ENCODE peak calls at places on chromosome 6, in four cellular contexts. Q, A, F and T are unnamed samples.

GRCh38 chr6:140062042-140063041 is 687.9 kb upstream of the CITED2 start:
- DNase-seq in A (no peak), F (no peak), Q (no peak), T (no peak)

GRCh38 chr6:169816054-169816453 is 64.6 kb downstream of the ERMARD start:
- DNase-seq in F (no peak), A (no peak), Q (no peak), T (no peak)

GRCh38 chr6:37482356-37483292 is 17.1 kb downstream of the CCDC167 start:
- DNase-seq in F (no peak), Q (no peak), A (no peak), T (no peak)

GRCh38 chr6:108797951-108798671 is 50.1 kb upstream of the ARMC2 start:
- DNase-seq in A (no peak), F (no peak), Q (no peak), T (no peak)

GRCh38 chr6:118284736-118285360 is 263.2 kb upstream of the PLN start:
- DNase-seq in Q (no peak), A (no peak), F (peak; percentile 46), T (no peak)

GRCh38 chr6:161918608-161919205 is 644.8 kb upstream of the AGPAT4 start:
- DNase-seq in A (no peak), F (no peak), Q (no peak), T (no peak)

GRCh38 chr6:165684333-165684732 is 21.3 kb upstream of the PDE10A start:
- DNase-seq in A (no peak), F (no peak), Q (no peak), T (no peak)

GRCh38 chr6:140445474-140446004 is 1071.1 kb upstream of the CITED2 start:
- DNase-seq in A (no peak), F (no peak), Q (no peak), T (no peak)

GRCh38 chr6:146884728-146885127 is 286.0 kb downstream of the ADGB start:
- DNase-seq in F (no peak), Q (no peak), A (no peak), T (no peak)

GRCh38 chr6:39997101-39997635 is 62.9 kb upstream of the MOCS1 start:
- DNase-seq in A (no peak), Q (no peak), F (no peak), T (no peak)

GRCh38 chr6:16754864-16755263 is 6.4 kb downstream of the ATXN1 start:
- DNase-seq in A (no peak), Q (no peak), F (no peak), T (no peak)

GRCh38 chr6:125231574-125232343 is 70.0 kb downstream of the HDDC2 start:
- DNase-seq in Q (no peak), A (no peak), F (no peak), T (no peak)

GRCh38 chr6:110179406-110180227 is at the start of gene WASF1:
- DNase-seq in Q (peak; percentile 88), A (peak; percentile 95), F (peak; percentile 97), T (peak; percentile 85)

GRCh38 chr6:17725083-17725482 is 18.4 kb upstream of the NUP153 start:
- DNase-seq in A (peak; percentile 47), Q (no peak), F (peak; percentile 93), T (no peak)

GRCh38 chr6:156902782-156903181 is 125.6 kb downstream of the ARID1B start:
- DNase-seq in F (no peak), Q (no peak), A (no peak), T (no peak)

GRCh38 chr6:26056583-26057350 is 30.5 kb upstream of the HFE start:
- DNase-seq in F (peak; percentile 53), A (no peak), Q (no peak), T (no peak)

GRCh38 chr6:3013901-3014674 is 14.4 kb downstream of the NQO2 start:
- DNase-seq in Q (no peak), A (no peak), F (no peak), T (no peak)

GRCh38 chr6:82843291-82843885 is 222.3 kb downstream of the UBE3D start:
- DNase-seq in F (no peak), A (no peak), Q (no peak), T (no peak)

GRCh38 chr6:113954653-113955052 is 16.3 kb downstream of the HDAC2 start:
- DNase-seq in F (no peak), Q (no peak), A (no peak), T (no peak)

GRCh38 chr6:36376742-36377141 is 10.7 kb downstream of the ETV7 start:
- DNase-seq in Q (no peak), A (no peak), F (no peak), T (no peak)

GRCh38 chr6:34745277-34746103 is 11.8 kb upstream of the SNRPC start:
- DNase-seq in F (no peak), A (no peak), Q (no peak), T (no peak)

GRCh38 chr6:36597775-36598174 is 3.6 kb downstream of the SRSF3 start:
- DNase-seq in A (no peak), Q (no peak), F (no peak), T (no peak)

GRCh38 chr6:111604259-111605099 is 1.2 kb downstream of the TRAF3IP2 start:
- DNase-seq in Q (no peak), F (peak; percentile 51), A (peak; percentile 30), T (no peak)

GRCh38 chr6:139409026-139409425 is 34.6 kb upstream of the CITED2 start:
- DNase-seq in F (no peak), A (no peak), Q (no peak), T (no peak)

GRCh38 chr6:2918936-2919335 is 15.8 kb upstream of the SERPINB9 start:
- DNase-seq in Q (no peak), F (no peak), A (no peak), T (no peak)

GRCh38 chr6:31083742-31084354 is 28.5 kb downstream of the C6orf15 start:
- DNase-seq in F (peak; percentile 48), A (peak; percentile 55), Q (no peak), T (no peak)

GRCh38 chr6:6711832-6712231 is 123.3 kb downstream of the LY86 start:
- DNase-seq in F (peak; percentile 84), Q (no peak), A (no peak), T (no peak)

GRCh38 chr6:148441454-148441911 is 98.8 kb downstream of the SASH1 start:
- DNase-seq in Q (no peak), A (no peak), F (peak; percentile 32), T (no peak)

GRCh38 chr6:5501837-5502236 is 240.5 kb downstream of the FARS2 start:
- DNase-seq in A (no peak), F (no peak), Q (no peak), T (no peak)

GRCh38 chr6:3390698-3391097 is 66.2 kb downstream of the SLC22A23 start:
- DNase-seq in F (no peak), A (no peak), Q (no peak), T (no peak)